ENCODE peak calls at places on chromosomes 6 and 20, in four cellular contexts. One of them, this sample, is unnamed. For H3K27me3, the result is how much of the 10 kb centered on the place peaks cover.

GRCh38 chr6:33424855-33425667 is 5.2 kb downstream of the SYNGAP1 start:
- DNase-seq in psoas muscle: no peak
- DNase-seq in SK-N-SH: peak
- DNase-seq in transverse colon: no peak
- DNase-seq in this sample: no peak

GRCh38 chr20:45918779-45919535 is 7.0 kb upstream of the PLTP start:
- DNase-seq in transverse colon: no peak
- DNase-seq in psoas muscle: peak
- DNase-seq in SK-N-SH: no peak
- DNase-seq in this sample: no peak

GRCh38 chr6:133992992-133993682 is 40.1 kb downstream of the TBPL1 start:
- DNase-seq in transverse colon: no peak
- DNase-seq in SK-N-SH: no peak
- DNase-seq in psoas muscle: no peak
- DNase-seq in this sample: no peak

GRCh38 chr6:118774596-118774995 is 119.4 kb upstream of the ASF1A start:
- DNase-seq in SK-N-SH: no peak
- DNase-seq in transverse colon: no peak
- DNase-seq in psoas muscle: no peak
- DNase-seq in this sample: no peak

GRCh38 chr20:13649548-13649947 is 10.8 kb upstream of the TASP1 start:
- DNase-seq in SK-N-SH: peak
- DNase-seq in psoas muscle: peak
- DNase-seq in transverse colon: peak
- DNase-seq in this sample: no peak

GRCh38 chr6:39791311-39791710 is 865 bp upstream of the DAAM2 start:
- DNase-seq in transverse colon: no peak
- DNase-seq in SK-N-SH: peak
- DNase-seq in psoas muscle: no peak
- DNase-seq in this sample: no peak

GRCh38 chr6:80541886-80542285 is 435.4 kb downstream of the BCKDHB start:
- DNase-seq in transverse colon: no peak
- DNase-seq in SK-N-SH: no peak
- DNase-seq in psoas muscle: no peak
- DNase-seq in this sample: no peak

GRCh38 chr6:136487746-136488145 is 62.5 kb downstream of the MAP7 start:
- DNase-seq in transverse colon: no peak
- DNase-seq in psoas muscle: no peak
- DNase-seq in SK-N-SH: no peak
- DNase-seq in this sample: no peak

GRCh38 chr6:70547313-70547712 is 19.4 kb upstream of the SDHAF4 start:
- DNase-seq in transverse colon: no peak
- DNase-seq in psoas muscle: no peak
- DNase-seq in SK-N-SH: peak
- DNase-seq in this sample: no peak

GRCh38 chr6:41531591-41532582 is 14.3 kb upstream of the FOXP4 start:
- DNase-seq in SK-N-SH: peak
- DNase-seq in transverse colon: peak
- DNase-seq in psoas muscle: no peak
- DNase-seq in this sample: no peak

GRCh38 chr20:50123418-50123817 is 10.5 kb upstream of the UBE2V1 start:
- DNase-seq in SK-N-SH: no peak
- DNase-seq in psoas muscle: no peak
- DNase-seq in transverse colon: no peak
- DNase-seq in this sample: peak

GRCh38 chr6:74632196-74632595 is 573.7 kb downstream of the COL12A1 start:
- DNase-seq in SK-N-SH: no peak
- DNase-seq in transverse colon: no peak
- DNase-seq in psoas muscle: no peak
- DNase-seq in this sample: no peak

GRCh38 chr6:93351222-93351621 is 68.1 kb downstream of the EPHA7 start:
- DNase-seq in psoas muscle: no peak
- DNase-seq in SK-N-SH: no peak
- DNase-seq in transverse colon: no peak
- DNase-seq in this sample: no peak

GRCh38 chr6:130697661-130698535 is 129.3 kb upstream of the SMLR1 start:
- DNase-seq in psoas muscle: no peak
- DNase-seq in SK-N-SH: peak
- DNase-seq in transverse colon: peak
- DNase-seq in this sample: no peak

GRCh38 chr6:162814417-162814988 is 86.7 kb downstream of the PACRG start:
- DNase-seq in SK-N-SH: peak
- DNase-seq in psoas muscle: no peak
- DNase-seq in transverse colon: no peak
- DNase-seq in this sample: no peak

GRCh38 chr20:38032585-38033329 is 499 bp downstream of the TTI1 start:
- DNase-seq in psoas muscle: peak
- DNase-seq in SK-N-SH: no peak
- DNase-seq in transverse colon: no peak
- DNase-seq in this sample: no peak

GRCh38 chr6:146912730-146913680 is 291.2 kb upstream of the STXBP5 start:
- DNase-seq in psoas muscle: no peak
- DNase-seq in transverse colon: no peak
- DNase-seq in SK-N-SH: no peak
- DNase-seq in this sample: no peak

GRCh38 chr20:38229376-38230252 is 30.9 kb downstream of the KIAA1755 start:
- DNase-seq in transverse colon: no peak
- DNase-seq in SK-N-SH: peak
- DNase-seq in psoas muscle: no peak
- DNase-seq in this sample: no peak

GRCh38 chr20:57664476-57664875 is 44.2 kb upstream of the ZBP1 start:
- DNase-seq in SK-N-SH: no peak
- DNase-seq in transverse colon: peak
- DNase-seq in psoas muscle: peak
- DNase-seq in this sample: peak

GRCh38 chr6:22043284-22043962 is 253.4 kb downstream of the PRL start:
- DNase-seq in psoas muscle: peak
- DNase-seq in transverse colon: no peak
- DNase-seq in SK-N-SH: no peak
- DNase-seq in this sample: no peak

GRCh38 chr6:117270121-117270959 is 5.0 kb downstream of the VGLL2 start:
- DNase-seq in psoas muscle: peak
- DNase-seq in transverse colon: no peak
- DNase-seq in SK-N-SH: peak
- DNase-seq in this sample: no peak

GRCh38 chr6:158564243-158565121 is 4.6 kb downstream of the TMEM181 start:
- DNase-seq in transverse colon: peak
- DNase-seq in SK-N-SH: no peak
- DNase-seq in psoas muscle: no peak
- DNase-seq in this sample: no peak

GRCh38 chr6:35719830-35720733 is 16.8 kb upstream of the ARMC12 start:
- DNase-seq in transverse colon: peak
- DNase-seq in SK-N-SH: peak
- DNase-seq in psoas muscle: peak
- DNase-seq in this sample: peak
- H3K4me3 ChIP-seq in transverse colon: no peak
- H3K4me3 ChIP-seq in SK-N-SH: no peak
- H3K4me3 ChIP-seq in psoas muscle: peak
- H3K4me3 ChIP-seq in this sample: peak

GRCh38 chr6:157468054-157468453 is 87.1 kb downstream of the ZDHHC14 start:
- DNase-seq in transverse colon: no peak
- DNase-seq in SK-N-SH: no peak
- DNase-seq in psoas muscle: no peak
- DNase-seq in this sample: no peak

GRCh38 chr6:157469378-157469777 is 88.4 kb downstream of the ZDHHC14 start:
- DNase-seq in SK-N-SH: no peak
- DNase-seq in psoas muscle: no peak
- DNase-seq in transverse colon: no peak
- DNase-seq in this sample: no peak

GRCh38 chr6:157471077-157471686 is 90.2 kb downstream of the ZDHHC14 start:
- DNase-seq in SK-N-SH: no peak
- DNase-seq in transverse colon: no peak
- DNase-seq in psoas muscle: no peak
- DNase-seq in this sample: peak

GRCh38 chr6:157468574-157468973 is 87.6 kb downstream of the ZDHHC14 start:
- DNase-seq in psoas muscle: no peak
- DNase-seq in SK-N-SH: no peak
- DNase-seq in transverse colon: no peak
- DNase-seq in this sample: no peak

GRCh38 chr6:157471895-157472686 is 91.1 kb downstream of the ZDHHC14 start:
- DNase-seq in transverse colon: no peak
- DNase-seq in SK-N-SH: no peak
- DNase-seq in psoas muscle: no peak
- DNase-seq in this sample: peak
- H3K27me3 ChIP-seq in transverse colon: under half
- H3K27me3 ChIP-seq in SK-N-SH: under half
- H3K27me3 ChIP-seq in psoas muscle: under half
- H3K27me3 ChIP-seq in this sample: under half

DNA sequence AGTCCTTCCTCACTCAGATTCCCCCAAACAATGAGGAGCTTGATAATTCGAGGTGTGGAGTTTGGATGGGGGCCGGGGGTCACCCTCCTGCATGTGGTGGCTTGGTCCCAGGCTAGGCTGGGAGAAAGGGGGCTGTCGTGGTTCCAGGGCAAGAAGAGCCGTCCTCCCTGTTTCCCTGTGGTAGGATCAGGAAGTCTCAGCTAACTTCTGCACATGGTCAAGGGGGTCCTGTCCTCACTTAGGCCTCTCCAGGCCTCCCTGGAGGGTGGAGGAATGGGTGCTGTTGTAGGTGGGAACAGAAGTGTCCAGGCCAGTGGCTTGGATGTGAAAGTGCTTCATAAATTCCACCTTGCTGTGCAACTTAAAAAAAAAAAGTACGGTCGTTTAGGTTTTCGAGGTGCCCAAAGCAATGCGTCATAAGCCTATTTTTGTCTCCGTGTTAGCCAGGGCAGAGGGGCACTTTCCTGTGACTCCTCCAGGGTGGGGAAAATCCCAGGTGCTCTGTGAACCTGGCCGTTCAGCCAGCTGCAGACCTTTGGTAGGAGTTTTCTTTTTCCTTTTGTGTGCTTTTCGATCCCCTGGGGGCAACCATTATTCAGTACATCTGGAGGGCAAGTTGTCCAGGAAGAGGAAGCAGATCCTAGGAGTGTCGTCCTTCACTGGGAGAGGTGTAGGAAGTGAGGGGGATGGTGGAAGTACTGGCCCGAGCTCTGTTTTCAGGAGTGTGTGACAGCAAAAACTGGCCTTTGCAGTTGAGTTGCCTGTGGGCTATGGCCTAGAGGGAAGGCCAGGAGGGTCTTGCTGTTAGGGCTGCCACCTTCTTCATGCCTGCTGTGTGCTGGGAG is 9.6 kb downstream of the IGF2R start:
- DNase-seq in SK-N-SH: no peak
- DNase-seq in psoas muscle: no peak
- DNase-seq in transverse colon: no peak
- DNase-seq in this sample: no peak
- H3K4me3 ChIP-seq in SK-N-SH: no peak
- H3K4me3 ChIP-seq in psoas muscle: peak
- H3K4me3 ChIP-seq in transverse colon: no peak
- H3K4me3 ChIP-seq in this sample: no peak

GRCh38 chr6:29564875-29565274 is 5.3 kb upstream of the UBD start:
- DNase-seq in psoas muscle: no peak
- DNase-seq in transverse colon: no peak
- DNase-seq in SK-N-SH: no peak
- DNase-seq in this sample: no peak
- H3K27me3 ChIP-seq in psoas muscle: under half
- H3K27me3 ChIP-seq in transverse colon: under half
- H3K27me3 ChIP-seq in SK-N-SH: under half
- H3K27me3 ChIP-seq in this sample: under half

DNA sequence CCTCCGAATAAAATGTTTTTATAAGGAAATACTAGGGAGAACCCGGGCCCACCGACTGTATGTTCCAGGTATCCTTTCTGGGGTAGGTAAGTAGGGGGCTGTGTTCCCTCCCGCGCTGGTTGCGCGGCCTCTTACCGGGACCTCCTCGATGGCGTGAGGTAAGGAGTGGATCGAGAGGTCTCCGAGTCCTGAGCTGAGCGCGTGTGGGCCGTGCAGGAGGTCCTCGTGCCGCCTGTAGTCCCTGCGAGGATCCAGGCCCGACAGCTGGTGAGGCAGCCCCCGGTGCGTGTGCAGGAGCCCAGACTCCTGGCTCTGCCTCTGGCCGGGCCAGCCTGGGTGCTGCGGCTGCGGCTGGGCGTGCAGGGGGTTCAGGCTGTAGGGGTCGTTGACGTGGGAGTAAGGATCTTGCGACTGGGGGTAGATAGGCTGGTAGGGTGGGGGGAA is 5.1 kb downstream of the TFAP2A start:
- DNase-seq in psoas muscle: no peak
- DNase-seq in SK-N-SH: no peak
- DNase-seq in transverse colon: no peak
- DNase-seq in this sample: no peak
- H3K4me3 ChIP-seq in psoas muscle: no peak
- H3K4me3 ChIP-seq in SK-N-SH: no peak
- H3K4me3 ChIP-seq in transverse colon: no peak
- H3K4me3 ChIP-seq in this sample: no peak

GRCh38 chr6:307065-307814 is 15.0 kb downstream of the DUSP22 start:
- DNase-seq in psoas muscle: no peak
- DNase-seq in SK-N-SH: no peak
- DNase-seq in transverse colon: no peak
- DNase-seq in this sample: peak
- H3K27me3 ChIP-seq in psoas muscle: under half
- H3K27me3 ChIP-seq in SK-N-SH: under half
- H3K27me3 ChIP-seq in transverse colon: under half
- H3K27me3 ChIP-seq in this sample: under half

This sample was measured in upper lobe of right lung.